ENCODE peak calls at places on chromosomes 16 and 17, in five cellular contexts. R, Y, F, E and C are unnamed samples.

GRCh38 chr17:74978240-74978639 is 5.7 kb upstream of the HID1 start:
- DNase-seq in R (no peak), Y (no peak), F (no peak), E (no peak), C (no peak)

GRCh38 chr16:53457670-53458069 is 23.4 kb downstream of the RBL2 start:
- DNase-seq in R (peak; percentile 57), Y (no peak), F (no peak), E (no peak), C (peak; percentile 52)

GRCh38 chr16:49987381-49987780 is 37.6 kb upstream of the CNEP1R1 start:
- DNase-seq in R (no peak), Y (no peak), F (no peak), E (no peak), C (no peak)

GRCh38 chr16:914453-914852 is 56.3 kb downstream of the LMF1 start:
- DNase-seq in R (no peak), Y (no peak), F (no peak), E (no peak), C (no peak)

GRCh38 chr16:23945243-23945642 is 109.5 kb downstream of the PRKCB start:
- DNase-seq in R (no peak), Y (no peak), F (no peak), E (no peak), C (no peak)

GRCh38 chr17:12041316-12041715 is 20.6 kb downstream of the MAP2K4 start:
- DNase-seq in R (no peak), Y (no peak), F (no peak), E (no peak), C (no peak)

GRCh38 chr16:64983226-64983625 is 138.6 kb downstream of the CDH11 start:
- DNase-seq in R (no peak), Y (no peak), F (no peak), E (no peak), C (no peak)

GRCh38 chr16:85608515-85608885 is 4.6 kb upstream of the GSE1 start:
- DNase-seq in R (no peak), Y (no peak), F (no peak), E (no peak), C (no peak)

GRCh38 chr16:76956801-76957200 is 234.2 kb upstream of the MON1B start:
- DNase-seq in R (no peak), Y (no peak), F (no peak), E (no peak), C (no peak)

GRCh38 chr17:1779571-1780074 is 17.8 kb downstream of the SERPINF1 start:
- DNase-seq in R (no peak), Y (peak; percentile 97), F (peak; percentile 94), E (peak; percentile 71), C (no peak)

GRCh38 chr17:376936-377863 is 24.6 kb upstream of the RPH3AL start:
- DNase-seq in R (no peak), Y (peak; percentile 59), F (no peak), E (no peak), C (no peak)

GRCh38 chr16:29729116-29729521 is 16.7 kb downstream of the C16orf54 start:
- DNase-seq in R (no peak), Y (no peak), F (no peak), E (no peak), C (no peak)

GRCh38 chr16:11004957-11005610 is 60.7 kb downstream of the CLEC16A start:
- DNase-seq in R (no peak), Y (no peak), F (peak; percentile 37), E (no peak), C (no peak)

GRCh38 chr17:40707720-40708119 is 4.2 kb upstream of the KRT24 start:
- DNase-seq in R (no peak), Y (peak; percentile 69), F (no peak), E (peak; percentile 41), C (peak; percentile 68)

GRCh38 chr17:73360961-73361761 is 49.4 kb upstream of the CDC42EP4 start:
- DNase-seq in R (no peak), Y (no peak), F (no peak), E (no peak), C (no peak)

GRCh38 chr16:17160285-17160854 is 310.4 kb downstream of the XYLT1 start:
- DNase-seq in R (no peak), Y (no peak), F (no peak), E (no peak), C (no peak)

GRCh38 chr16:65548470-65548869 is 426.6 kb upstream of the CDH11 start:
- DNase-seq in R (no peak), Y (no peak), F (no peak), E (no peak), C (no peak)

GRCh38 chr16:19432429-19432828 is 14.7 kb downstream of the TMC5 start:
- DNase-seq in R (no peak), Y (no peak), F (peak; percentile 30), E (no peak), C (no peak)

GRCh38 chr16:2769675-2770056 is 7.4 kb downstream of the ELOB start:
- DNase-seq in R (no peak), Y (peak; percentile 71), F (peak; percentile 64), E (no peak), C (peak; percentile 73)

GRCh38 chr17:79951361-79952264 is 84.1 kb downstream of the TBC1D16 start:
- DNase-seq in R (no peak), Y (no peak), F (no peak), E (peak; percentile 51), C (peak; percentile 63)

GRCh38 chr17:77311371-77311981 is 170.7 kb downstream of the SEC14L1 start:
- DNase-seq in R (no peak), Y (no peak), F (no peak), E (no peak), C (no peak)

GRCh38 chr16:52837251-52837650 is 215.4 kb downstream of the CHD9NB start:
- DNase-seq in R (no peak), Y (no peak), F (no peak), E (no peak), C (no peak)

GRCh38 chr17:78313735-78314648 is 45.9 kb downstream of the SOCS3 start:
- DNase-seq in R (peak; percentile 45), Y (no peak), F (peak; percentile 62), E (peak; percentile 76), C (peak; percentile 96)

GRCh38 chr16:65388592-65388991 is 266.7 kb upstream of the CDH11 start:
- DNase-seq in R (no peak), Y (no peak), F (no peak), E (no peak), C (no peak)

GRCh38 chr17:73393381-73393780 is 81.6 kb upstream of the CDC42EP4 start:
- DNase-seq in R (no peak), Y (no peak), F (no peak), E (no peak), C (no peak)

GRCh38 chr16:84810518-84811273 is 9.1 kb upstream of the CRISPLD2 start:
- DNase-seq in R (no peak), Y (peak; percentile 83), F (no peak), E (no peak), C (no peak)

GRCh38 chr17:45228121-45228941 is 6.6 kb downstream of the FMNL1 start:
- DNase-seq in R (no peak), Y (no peak), F (no peak), E (no peak), C (peak; percentile 72)
- H3K4me1 ChIP-seq in R (peaks cover 75% of the 10 kb centered on the region), Y (no peaks in the 10 kb centered on the region), F (peaks cover 4% of the 10 kb centered on the region), E (peaks cover 29% of the 10 kb centered on the region), C (peaks cover 30% of the 10 kb centered on the region)

GRCh38 chr16:72895951-72896350 is 152.0 kb downstream of the ZFHX3 start:
- DNase-seq in R (no peak), Y (no peak), F (no peak), E (no peak), C (no peak)
- H3K4me1 ChIP-seq in R (no peaks in the 10 kb centered on the region), Y (no peaks in the 10 kb centered on the region), F (peaks cover 6% of the 10 kb centered on the region), E (peaks cover 15% of the 10 kb centered on the region), C (no peaks in the 10 kb centered on the region)

GRCh38 chr16:24983521-24983920 is 31.6 kb downstream of the ARHGAP17 start:
- DNase-seq in R (no peak), Y (no peak), F (no peak), E (no peak), C (no peak)
- H3K4me1 ChIP-seq in R (peaks cover 7% of the 10 kb centered on the region), Y (no peaks in the 10 kb centered on the region), F (peaks cover 10% of the 10 kb centered on the region), E (peaks cover 77% of the 10 kb centered on the region), C (peaks cover 64% of the 10 kb centered on the region)

GRCh38 chr17:7308625-7309433 is 1.4 kb downstream of the EIF5A start:
- DNase-seq in R (peak; percentile 79), Y (peak; percentile 70), F (peak; percentile 85), E (peak; percentile 90), C (peak; percentile 88)
- H3K4me1 ChIP-seq in R (peaks cover 47% of the 10 kb centered on the region), Y (no peaks in the 10 kb centered on the region), F (peaks cover 22% of the 10 kb centered on the region), E (peaks cover 47% of the 10 kb centered on the region), C (peaks cover 24% of the 10 kb centered on the region)

GRCh38 chr17:65453204-65453931 is 108.1 kb downstream of the AXIN2 start:
- DNase-seq in R (no peak), Y (no peak), F (no peak), E (no peak), C (no peak)

GRCh38 chr17:65447823-65448222 is 113.6 kb downstream of the AXIN2 start:
- DNase-seq in R (no peak), Y (no peak), F (no peak), E (no peak), C (no peak)

GRCh38 chr17:65446838-65447526 is 114.5 kb downstream of the AXIN2 start:
- DNase-seq in R (no peak), Y (peak; percentile 15), F (no peak), E (no peak), C (no peak)

GRCh38 chr17:65446043-65446442 is 115.4 kb downstream of the AXIN2 start:
- DNase-seq in R (no peak), Y (no peak), F (no peak), E (no peak), C (peak; percentile 51)

DNA sequence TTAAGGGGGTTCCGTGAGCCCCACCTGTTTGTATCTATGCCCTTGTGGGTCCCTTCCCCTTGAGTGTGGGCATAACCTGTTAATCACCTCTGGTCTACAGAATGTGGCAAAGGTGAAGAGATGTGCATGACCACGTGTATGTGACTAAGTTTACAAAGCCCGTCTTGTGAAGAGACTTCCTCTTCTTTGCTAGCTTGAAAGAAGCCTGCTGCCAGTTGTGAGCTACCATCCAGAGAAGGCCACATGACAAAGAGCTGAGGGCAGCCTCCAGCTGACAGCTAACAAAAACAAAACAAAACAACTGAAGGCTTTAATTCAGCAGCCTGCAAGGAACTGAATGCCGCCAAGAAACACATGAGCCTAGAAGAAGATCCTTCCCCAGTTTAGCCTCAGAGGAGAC is 112.0 kb downstream of the AXIN2 start:
- DNase-seq in R (no peak), Y (no peak), F (no peak), E (no peak), C (no peak)
- H3K4me1 ChIP-seq in R (no peaks in the 10 kb centered on the region), Y (no peaks in the 10 kb centered on the region), F (no peaks in the 10 kb centered on the region), E (no peaks in the 10 kb centered on the region), C (no peaks in the 10 kb centered on the region)

GRCh38 chr17:39669897-39670735 is 1.9 kb downstream of the PNMT start:
- DNase-seq in R (no peak), Y (no peak), F (no peak), E (no peak), C (no peak)

GRCh38 chr17:39666601-39667261 is 1.5 kb upstream of the PNMT start:
- DNase-seq in R (no peak), Y (no peak), F (no peak), E (peak; percentile 79), C (no peak)

GRCh38 chr17:39667262-39668140 is 752 bp upstream of the PNMT start:
- DNase-seq in R (no peak), Y (no peak), F (no peak), E (peak; percentile 46), C (peak; percentile 89)

GRCh38 chr17:39666231-39666600 is 1.1 kb downstream of the TCAP start:
- DNase-seq in R (no peak), Y (no peak), F (no peak), E (no peak), C (no peak)

GRCh38 chr17:39668141-39668924 is at the start of gene PNMT:
- DNase-seq in R (peak; percentile 52), Y (peak; percentile 63), F (peak; percentile 60), E (peak; percentile 72), C (peak; percentile 93)
- H3K4me1 ChIP-seq in R (peaks cover 6% of the 10 kb centered on the region), Y (no peaks in the 10 kb centered on the region), F (peaks cover 27% of the 10 kb centered on the region), E (peaks cover 30% of the 10 kb centered on the region), C (peaks cover 62% of the 10 kb centered on the region)